ENCODE peak calls at places on chromosomes 1 and 21, in seven cellular contexts. N is SK-N-SH, V is K562, X is HCT116, F is HepG2, P is GM12878, T is H1. H is an unnamed sample.

GRCh38 chr1:90317628-90318027 is 322.7 kb downstream of the ZNF326 start:
- DNase-seq in N (no peak), V (no peak), X (no peak), F (no peak), P (no peak), T (no peak), H (no peak)

GRCh38 chr1:197471248-197472035 is 203.4 kb downstream of the CRB1 start:
- DNase-seq in N (peak), V (no peak), X (no peak), F (no peak), P (no peak), T (no peak), H (no peak)

GRCh38 chr21:29640233-29640554 is 299.6 kb downstream of the GRIK1 start:
- DNase-seq in N (no peak), V (no peak), X (no peak), F (no peak), P (peak), T (no peak), H (no peak)

GRCh38 chr1:26994772-26995625 is 1.5 kb downstream of the TRNP1 start:
- DNase-seq in N (no peak), V (no peak), X (no peak), F (no peak), P (no peak), T (peak), H (no peak)

GRCh38 chr1:203463469-203464062 is 12.0 kb upstream of the PRELP start:
- DNase-seq in N (no peak), V (no peak), X (no peak), F (no peak), P (no peak), T (no peak), H (no peak)

GRCh38 chr1:65001238-65001792 is 35.0 kb upstream of the JAK1 start:
- DNase-seq in N (no peak), V (peak), X (no peak), F (no peak), P (no peak), T (peak), H (no peak)

GRCh38 chr1:97042551-97042950 is 321.0 kb downstream of the PTBP2 start:
- DNase-seq in N (no peak), V (no peak), X (no peak), F (no peak), P (no peak), T (no peak), H (no peak)

GRCh38 chr1:219713981-219714381 is 101.1 kb upstream of the ZC3H11B start:
- DNase-seq in N (no peak), V (no peak), X (no peak), F (no peak), P (no peak), T (no peak), H (no peak)

GRCh38 chr1:39960461-39960958 is 5.6 kb downstream of the MFSD2A start:
- DNase-seq in N (peak), V (peak), X (no peak), F (no peak), P (peak), T (no peak), H (no peak)

GRCh38 chr1:234724517-234725176 is 114.7 kb upstream of the IRF2BP2 start:
- DNase-seq in N (peak), V (peak), X (peak), F (no peak), P (no peak), T (no peak), H (no peak)

GRCh38 chr1:44147582-44147981 is 6.2 kb upstream of the KLF18 start:
- DNase-seq in N (no peak), V (no peak), X (no peak), F (no peak), P (no peak), T (no peak), H (no peak)

GRCh38 chr21:41232055-41232454 is 64.1 kb downstream of the BACE2 start:
- DNase-seq in N (no peak), V (no peak), X (no peak), F (no peak), P (no peak), T (no peak), H (no peak)

GRCh38 chr1:33343539-33343938 is 22.6 kb upstream of the A3GALT2 start:
- DNase-seq in N (no peak), V (no peak), X (no peak), F (no peak), P (no peak), T (no peak), H (no peak)

GRCh38 chr1:111857251-111857651 is 101.5 kb downstream of the DDX20 start:
- DNase-seq in N (no peak), V (no peak), X (no peak), F (no peak), P (no peak), T (no peak), H (no peak)

GRCh38 chr1:239293350-239294111 is 92.8 kb upstream of the CHRM3 start:
- DNase-seq in N (no peak), V (no peak), X (no peak), F (no peak), P (no peak), T (no peak), H (no peak)

GRCh38 chr1:214823311-214824117 is 220.5 kb downstream of the CENPF start:
- DNase-seq in N (no peak), V (peak), X (no peak), F (no peak), P (no peak), T (peak), H (no peak)

GRCh38 chr1:25577151-25577920 is 33.9 kb downstream of the LDLRAP1 start:
- DNase-seq in N (no peak), V (no peak), X (no peak), F (no peak), P (no peak), T (no peak), H (no peak)

GRCh38 chr1:209150114-209150513 is 433.4 kb upstream of the CAMK1G start:
- DNase-seq in N (no peak), V (no peak), X (no peak), F (peak), P (no peak), T (no peak), H (no peak)

GRCh38 chr1:155698382-155699038 is 9.6 kb downstream of the DAP3 start:
- DNase-seq in N (no peak), V (no peak), X (no peak), F (peak), P (no peak), T (peak), H (no peak)

GRCh38 chr1:190373705-190374336 is 103.8 kb downstream of the BRINP3 start:
- DNase-seq in N (peak), V (no peak), X (peak), F (peak), P (no peak), T (no peak), H (peak)

GRCh38 chr1:10708807-10709523 is 87.5 kb downstream of the CASZ1 start:
- DNase-seq in N (no peak), V (no peak), X (no peak), F (no peak), P (no peak), T (no peak), H (no peak)

GRCh38 chr1:192147221-192147620 is 11.0 kb upstream of the RGS18 start:
- DNase-seq in N (no peak), V (no peak), X (no peak), F (no peak), P (no peak), T (no peak), H (no peak)

GRCh38 chr1:203495845-203496244 is 1.9 kb downstream of the OPTC start:
- DNase-seq in N (no peak), V (no peak), X (no peak), F (no peak), P (no peak), T (no peak), H (no peak)

GRCh38 chr1:85681087-85681486 is 27.1 kb downstream of the ZNHIT6 start:
- DNase-seq in N (no peak), V (no peak), X (no peak), F (peak), P (no peak), T (no peak), H (no peak)

GRCh38 chr1:188169971-188170370 is 1341.2 kb downstream of the PLA2G4A start:
- DNase-seq in N (no peak), V (no peak), X (no peak), F (no peak), P (no peak), T (no peak), H (no peak)

GRCh38 chr1:168572669-168573068 is 3.7 kb upstream of the XCL1 start:
- DNase-seq in N (no peak), V (no peak), X (no peak), F (no peak), P (no peak), T (no peak), H (no peak)

GRCh38 chr1:209427811-209428210 is 155.7 kb upstream of the CAMK1G start:
- DNase-seq in N (no peak), V (no peak), X (no peak), F (no peak), P (no peak), T (peak), H (no peak)

GRCh38 chr1:32372149-32372756 is 9.9 kb downstream of the TSSK3 start:
- DNase-seq in N (no peak), V (no peak), X (no peak), F (no peak), P (peak), T (no peak), H (no peak)

GRCh38 chr1:31238612-31238985 is 1.1 kb downstream of the NKAIN1 start:
- DNase-seq in N (peak), V (no peak), X (no peak), F (no peak), P (no peak), T (no peak), H (no peak)

GRCh38 chr1:162835157-162835899 is 25.6 kb downstream of the CCDC190 start:
- DNase-seq in N (no peak), V (no peak), X (no peak), F (no peak), P (peak), T (no peak), H (no peak)

GRCh38 chr1:203291201-203292096 is 13.9 kb upstream of the BTG2 start:
- DNase-seq in N (no peak), V (peak), X (no peak), F (peak), P (no peak), T (no peak), H (no peak)

GRCh38 chr21:44702111-44702972 is 5.4 kb downstream of the KRTAP10-12 start:
- DNase-seq in N (peak), V (no peak), X (no peak), F (no peak), P (no peak), T (no peak), H (no peak)

GRCh38 chr1:4662723-4663122 is 8.3 kb downstream of the AJAP1 start:
- DNase-seq in N (no peak), V (no peak), X (no peak), F (no peak), P (no peak), T (no peak), H (no peak)

GRCh38 chr1:236760986-236761385 is 34.1 kb upstream of the MTR start:
- DNase-seq in N (no peak), V (no peak), X (no peak), F (no peak), P (no peak), T (no peak), H (no peak)

DNA sequence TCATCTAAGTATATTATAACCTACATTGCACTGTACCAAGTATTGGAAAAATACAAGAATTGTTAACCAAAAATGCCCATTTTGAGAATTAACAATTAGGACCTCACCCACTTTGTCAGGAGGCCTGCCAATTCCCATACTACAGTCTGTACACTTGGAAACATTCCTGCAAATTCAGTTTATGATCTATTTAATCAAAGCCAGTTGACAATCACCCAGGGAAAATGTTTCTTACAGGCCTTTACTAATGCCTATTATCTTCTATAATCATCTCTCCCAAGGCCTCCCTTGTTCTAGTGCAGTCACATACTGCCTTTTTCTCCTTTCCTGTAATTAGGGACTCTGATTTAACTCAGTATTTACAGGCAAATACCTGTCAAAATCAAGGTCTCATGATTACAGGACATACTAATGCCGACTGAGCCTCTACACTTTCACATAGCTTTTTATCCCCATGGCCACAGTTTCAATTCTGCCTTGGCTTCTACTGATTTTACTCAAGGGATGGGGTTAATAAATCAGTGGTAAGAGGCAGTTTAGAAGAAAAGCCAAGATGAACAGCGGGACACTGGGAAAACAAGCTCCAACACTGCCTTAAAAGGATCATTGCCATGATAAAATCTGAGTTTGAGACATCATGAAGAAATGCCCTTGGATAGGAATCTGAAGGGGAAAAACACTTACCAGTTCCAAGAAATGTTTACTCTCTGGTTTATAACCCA is 338.7 kb downstream of the VAV3 start:
- DNase-seq in N (peak), V (no peak), X (no peak), F (no peak), P (peak), T (no peak), H (no peak)
- TF ChIP-seq SIN3A in N (no peak), V (no peak), X (no peak), F (no peak), P (no peak), T (no peak), H (no peak)

GRCh38 chr21:45864436-45864835 is 117.1 kb upstream of the COL6A1 start:
- DNase-seq in N (no peak), V (no peak), X (no peak), F (no peak), P (no peak), T (no peak), H (no peak)

GRCh38 chr21:45862544-45863207 is 118.9 kb upstream of the COL6A1 start:
- DNase-seq in N (no peak), V (no peak), X (no peak), F (no peak), P (no peak), T (no peak), H (no peak)

GRCh38 chr21:45861156-45861870 is 120.3 kb upstream of the COL6A1 start:
- DNase-seq in N (no peak), V (no peak), X (no peak), F (no peak), P (no peak), T (no peak), H (no peak)

GRCh38 chr21:45863751-45864150 is 117.8 kb upstream of the COL6A1 start:
- DNase-seq in N (no peak), V (no peak), X (no peak), F (no peak), P (no peak), T (no peak), H (no peak)

DNA sequence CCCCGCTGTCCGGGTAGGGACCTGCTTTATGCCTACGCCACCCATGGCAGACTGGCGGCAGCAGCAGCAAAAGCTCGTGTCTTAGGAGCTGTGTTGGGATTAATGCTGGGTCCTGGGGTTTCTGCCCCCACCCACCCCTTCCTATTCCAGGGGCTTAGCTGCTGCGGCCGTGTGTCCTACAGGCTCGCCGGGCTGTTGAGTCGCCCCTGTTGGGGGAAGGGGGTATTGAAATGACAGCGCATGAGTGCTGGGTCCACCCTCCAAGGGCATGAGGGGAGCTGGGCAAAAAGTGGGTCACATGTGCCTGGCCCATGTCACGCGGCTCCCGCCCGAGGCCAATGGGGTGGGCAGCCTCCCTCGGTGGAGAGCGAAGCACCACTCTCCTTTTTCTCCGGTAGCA is 118.3 kb upstream of the COL6A1 start:
- DNase-seq in N (no peak), V (no peak), X (no peak), F (no peak), P (no peak), T (no peak), H (no peak)
- TF ChIP-seq CTCF in N (no peak), V (no peak), X (no peak), F (no peak), P (no peak), T (peak), H (no peak)

GRCh38 chr1:18631496-18632217 is 1.0 kb downstream of the PAX7 start:
- DNase-seq in N (peak), V (no peak), X (no peak), F (no peak), P (no peak), T (peak), H (no peak)

GRCh38 chr1:18629659-18630510 is 761 bp upstream of the PAX7 start:
- DNase-seq in N (no peak), V (no peak), X (no peak), F (no peak), P (no peak), T (peak), H (no peak)

GRCh38 chr1:18632218-18632588 is 1.6 kb downstream of the PAX7 start:
- DNase-seq in N (peak), V (no peak), X (no peak), F (no peak), P (no peak), T (peak), H (no peak)

GRCh38 chr1:18630511-18631495 is at the start of gene PAX7:
- DNase-seq in N (peak), V (no peak), X (no peak), F (no peak), P (no peak), T (peak), H (no peak)

DNA sequence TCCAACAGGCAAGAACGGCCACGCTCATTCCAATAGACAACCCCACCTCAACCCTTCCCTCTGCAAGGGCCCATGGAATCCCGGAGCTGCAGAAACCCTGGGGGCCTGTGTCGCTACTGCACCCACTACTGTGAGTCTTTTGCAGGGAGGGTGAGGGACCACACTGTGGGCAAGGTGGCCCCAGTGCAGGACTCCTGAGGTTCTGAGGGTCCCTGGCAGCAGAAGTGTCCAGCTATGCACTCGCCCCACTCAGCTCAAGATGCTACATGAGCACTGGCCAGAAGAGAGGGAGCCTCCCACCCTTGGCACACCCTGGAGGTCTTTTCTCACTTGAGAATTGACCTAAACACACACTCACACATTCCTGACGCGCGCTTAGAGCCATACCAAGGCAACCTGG is 2.1 kb upstream of the PAX7 start:
- DNase-seq in N (no peak), V (no peak), X (no peak), F (no peak), P (no peak), T (no peak), H (no peak)
- TF ChIP-seq SIN3A in N (no peak), V (no peak), X (no peak), F (no peak), P (no peak), T (no peak), H (no peak)

DNA sequence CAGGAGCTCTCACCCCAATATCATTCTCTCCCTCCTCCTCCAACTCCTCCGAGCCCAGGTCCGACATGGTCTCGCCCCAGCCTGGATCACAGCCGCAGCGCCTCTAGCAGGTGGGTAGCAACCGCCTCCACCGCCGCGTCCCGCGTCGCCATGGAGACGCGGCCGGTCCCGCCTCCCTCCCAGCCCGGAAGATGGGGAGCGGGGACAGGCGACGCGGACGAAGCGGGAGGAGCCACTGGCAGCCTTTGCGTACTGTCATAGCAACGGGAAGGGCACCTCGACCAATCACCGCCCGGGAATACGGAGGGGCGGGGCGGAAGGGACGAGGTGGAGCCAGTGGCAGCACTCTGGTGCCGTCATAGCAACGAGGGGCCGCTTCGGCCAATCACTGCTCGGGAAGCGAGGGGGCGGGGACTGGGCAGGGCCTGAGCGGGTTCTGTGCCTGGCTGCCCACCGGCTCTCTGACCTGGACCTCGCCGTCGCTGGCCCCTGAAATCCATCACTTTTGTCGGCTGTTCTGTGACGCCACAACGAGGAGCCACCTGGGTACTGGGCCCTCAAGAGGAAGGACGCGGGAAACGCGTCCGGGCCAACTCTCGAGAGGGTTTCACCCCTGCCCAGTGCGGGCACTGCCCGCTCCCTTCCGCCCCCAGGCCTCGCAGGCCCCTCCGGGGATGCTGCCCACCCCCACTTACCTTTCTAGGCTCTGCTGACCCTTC is at the start of gene RSPH1:
- DNase-seq in N (peak), V (peak), X (peak), F (peak), P (peak), T (peak), H (peak)
- TF ChIP-seq CTCF in N (no peak), V (no peak), X (no peak), F (peak), P (no peak), T (no peak), H (no peak)

DNA sequence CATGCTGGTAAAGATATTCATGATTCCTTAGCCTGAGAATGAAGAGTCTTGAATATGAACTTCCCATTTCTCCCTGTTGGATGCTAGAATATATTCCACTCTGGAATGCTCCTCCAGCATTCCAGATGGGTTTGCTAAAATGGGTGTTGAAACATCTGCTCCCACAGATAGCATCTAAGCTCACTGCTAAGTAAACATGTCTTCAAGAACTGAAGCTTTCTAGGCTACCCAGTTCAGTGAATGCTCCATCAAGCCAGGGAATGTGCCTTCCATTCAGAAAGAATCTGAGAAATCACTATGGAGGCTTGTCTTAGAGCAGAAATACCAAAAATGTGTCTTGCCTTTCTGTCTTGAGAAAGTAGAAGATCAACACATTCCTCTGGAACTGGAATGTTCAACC is 81.1 kb downstream of the TNFSF18 start:
- DNase-seq in N (no peak), V (no peak), X (no peak), F (peak), P (no peak), T (no peak), H (no peak)
- TF ChIP-seq SIN3A in N (no peak), V (no peak), X (peak), F (no peak), P (no peak), T (no peak), H (no peak)

GRCh38 chr1:160999376-160999775 is 21.6 kb downstream of the F11R start:
- DNase-seq in N (no peak), V (no peak), X (no peak), F (no peak), P (no peak), T (no peak), H (no peak)
- TF ChIP-seq CTCF in N (no peak), V (no peak), X (no peak), F (no peak), P (no peak), T (no peak), H (no peak)

H was measured in Panc1.